ENCODE peak calls at places on chromosomes 6 and 20, in six cellular contexts. K is pulmonary artery endothelial cell, P is NCI-H1417, O is pancreas, W is anterior cingulate cortex, Z is EL. L is an unnamed sample.

GRCh38 chr6:157952751-157953479 is 28.7 kb upstream of the SYNJ2 start:
- DNase-seq in O (no peak), P (no peak), W (no peak), Z (peak), K (no peak), L (no peak)

GRCh38 chr6:117389227-117390057 is 36.3 kb downstream of the ROS1 start:
- DNase-seq in K (no peak), W (no peak), O (no peak), Z (no peak), P (no peak), L (no peak)

GRCh38 chr20:32797160-32797468 is 22.6 kb upstream of the MAPRE1 start:
- DNase-seq in W (no peak), Z (no peak), O (no peak), P (no peak), K (no peak), L (no peak)

GRCh38 chr6:159606786-159607185 is 86.3 kb downstream of the SOD2 start:
- DNase-seq in O (no peak), P (no peak), W (no peak), K (no peak), Z (peak), L (no peak)

GRCh38 chr6:2033544-2033943 is 211.9 kb downstream of the GMDS start:
- DNase-seq in P (no peak), O (no peak), Z (no peak), W (no peak), K (no peak), L (no peak)

GRCh38 chr20:3203315-3204123 is 963 bp downstream of the DDRGK1 start:
- DNase-seq in P (peak), O (peak), K (no peak), Z (peak), W (no peak), L (peak)

GRCh38 chr6:163405412-163406309 is 8.9 kb upstream of the QKI start:
- DNase-seq in W (peak), K (no peak), P (no peak), Z (peak), O (peak), L (no peak)

GRCh38 chr6:156269751-156270369 is 507.3 kb upstream of the ARID1B start:
- DNase-seq in W (no peak), Z (no peak), O (no peak), K (no peak), P (no peak), L (no peak)

GRCh38 chr20:41058007-41058673 is 29.5 kb downstream of the TOP1 start:
- DNase-seq in O (no peak), P (peak), W (no peak), Z (peak), K (peak), L (no peak)

GRCh38 chr6:30238178-30238795 is 25.1 kb upstream of the TRIM26 start:
- DNase-seq in P (no peak), Z (peak), K (no peak), W (no peak), O (no peak), L (no peak)

GRCh38 chr6:31723245-31723979 is at the start of gene MPIG6B:
- DNase-seq in W (no peak), K (no peak), P (no peak), Z (no peak), O (no peak), L (no peak)

GRCh38 chr6:44655368-44656342 is 268.1 kb downstream of the CDC5L start:
- DNase-seq in W (peak), P (peak), Z (peak), K (no peak), O (peak), L (peak)

GRCh38 chr20:32585519-32586127 is 490 bp upstream of the NOL4L start:
- DNase-seq in O (no peak), P (no peak), Z (no peak), K (no peak), W (no peak), L (no peak)

GRCh38 chr6:147298461-147298860 is 94.2 kb downstream of the STXBP5 start:
- DNase-seq in W (no peak), P (no peak), O (no peak), Z (no peak), K (no peak), L (no peak)

GRCh38 chr6:23277521-23278227 is 708.3 kb downstream of the HDGFL1 start:
- DNase-seq in Z (no peak), W (no peak), O (no peak), P (no peak), K (no peak), L (no peak)

GRCh38 chr6:48664850-48665249 is 553.9 kb upstream of the PTCHD4 start:
- DNase-seq in W (no peak), K (no peak), Z (peak), P (peak), O (no peak), L (peak)

GRCh38 chr20:49674383-49675352 is 39.0 kb downstream of the B4GALT5 start:
- DNase-seq in K (no peak), P (no peak), O (no peak), Z (peak), W (no peak), L (no peak)

GRCh38 chr6:68108243-68108835 is 526.7 kb upstream of the ADGRB3 start:
- DNase-seq in W (no peak), P (no peak), K (no peak), O (no peak), Z (no peak), L (no peak)

GRCh38 chr6:45369870-45370269 is 7.9 kb downstream of the SUPT3H start:
- DNase-seq in Z (no peak), W (no peak), K (no peak), P (no peak), O (no peak), L (no peak)

GRCh38 chr20:63348828-63349515 is 12.2 kb downstream of the CHRNA4 start:
- DNase-seq in O (no peak), P (no peak), Z (no peak), W (no peak), K (no peak), L (no peak)

GRCh38 chr20:32332614-32333013 is 25.5 kb upstream of the ASXL1 start:
- DNase-seq in Z (peak), K (no peak), W (no peak), P (no peak), O (peak), L (no peak)

GRCh38 chr20:35290186-35290886 is 1.9 kb downstream of the FAM83C start:
- DNase-seq in W (no peak), P (no peak), O (no peak), K (no peak), Z (no peak), L (no peak)

GRCh38 chr6:34132486-34133185 is 13.3 kb downstream of the GRM4 start:
- DNase-seq in K (no peak), Z (no peak), W (no peak), O (peak), P (no peak), L (no peak)

GRCh38 chr6:73129653-73130443 is 95.4 kb downstream of the KHDC1L start:
- DNase-seq in P (peak), K (peak), Z (peak), W (peak), O (peak), L (no peak)

GRCh38 chr20:47205577-47206123 is 150.8 kb downstream of the ZMYND8 start:
- DNase-seq in O (peak), W (no peak), Z (peak), P (peak), K (peak), L (no peak)

L was measured in NCI-H2227 treated with DMSO at 0.1 percent for 48 hours.